ENCODE peak calls at places on chromosomes 1 and 21, in seven cellular contexts. Z is H1, V is trophoblast cell, C is mesendoderm, R is neuronal stem cell, U is IMR-90, W is mesenchymal stem cell. Y is an unnamed sample.

GRCh38 chr1:58741689-58742553 is 41.9 kb downstream of the JUN start:
- DNase-seq in Z (no peak), V (no peak), C (peak), R (no peak), U (no peak), W (peak), Y (no peak)

GRCh38 chr1:11806307-11806936 is 431 bp downstream of the CLCN6 start:
- DNase-seq in Z (no peak), V (peak), C (peak), R (no peak), U (peak), W (peak), Y (no peak)

GRCh38 chr1:108704501-108704900 is 8.2 kb upstream of the FNDC7 start:
- DNase-seq in Z (no peak), V (no peak), C (no peak), R (no peak), U (peak), W (peak), Y (no peak)

GRCh38 chr21:37984416-37984815 is 68.2 kb upstream of the KCNJ6 start:
- DNase-seq in Z (no peak), V (no peak), C (no peak), R (no peak), U (no peak), W (no peak), Y (no peak)

GRCh38 chr21:37916795-37917142 is 512 bp upstream of the KCNJ6 start:
- DNase-seq in Z (peak), V (peak), C (peak), R (peak), U (no peak), W (peak), Y (peak)

GRCh38 chr1:157390646-157391045 is 161.7 kb downstream of the FCRL5 start:
- DNase-seq in Z (no peak), V (peak), C (peak), R (no peak), U (peak), W (peak), Y (no peak)

GRCh38 chr1:5526822-5527551 is 465.2 kb downstream of the NPHP4 start:
- DNase-seq in Z (no peak), V (no peak), C (no peak), R (no peak), U (no peak), W (no peak), Y (no peak)

GRCh38 chr1:23904748-23905357 is 8.3 kb downstream of the CNR2 start:
- DNase-seq in Z (no peak), V (no peak), C (peak), R (no peak), U (no peak), W (no peak), Y (no peak)

GRCh38 chr1:189859385-189859977 is 618.2 kb downstream of the BRINP3 start:
- DNase-seq in Z (peak), V (peak), C (peak), R (no peak), U (no peak), W (no peak), Y (peak)

GRCh38 chr1:33153650-33154049 is 28.2 kb downstream of the TRIM62 start:
- DNase-seq in Z (no peak), V (no peak), C (no peak), R (no peak), U (peak), W (no peak), Y (no peak)

GRCh38 chr1:55056632-55056992 is 17.3 kb downstream of the PCSK9 start:
- DNase-seq in Z (no peak), V (peak), C (no peak), R (no peak), U (no peak), W (no peak), Y (peak)

GRCh38 chr1:201788296-201788695 is 40.7 kb upstream of the IPO9 start:
- DNase-seq in Z (no peak), V (no peak), C (no peak), R (no peak), U (no peak), W (no peak), Y (no peak)

GRCh38 chr1:6385673-6386191 is 7.8 kb downstream of the ACOT7 start:
- DNase-seq in Z (peak), V (peak), C (peak), R (no peak), U (peak), W (peak), Y (peak)

GRCh38 chr1:22760453-22760852 is 49.8 kb downstream of the EPHB2 start:
- DNase-seq in Z (no peak), V (no peak), C (no peak), R (no peak), U (peak), W (peak), Y (no peak)

GRCh38 chr1:56583957-56584468 is 4.7 kb upstream of the PLPP3 start:
- DNase-seq in Z (no peak), V (no peak), C (no peak), R (no peak), U (no peak), W (no peak), Y (no peak)

GRCh38 chr1:8026976-8027747 is 1.1 kb upstream of the ERRFI1 start:
- DNase-seq in Z (no peak), V (no peak), C (no peak), R (no peak), U (peak), W (peak), Y (peak)

GRCh38 chr1:76872944-76873343 is 5.7 kb downstream of the ST6GALNAC5 start:
- DNase-seq in Z (no peak), V (no peak), C (no peak), R (no peak), U (no peak), W (no peak), Y (no peak)

GRCh38 chr1:3533051-3534048 is 78.0 kb downstream of the MEGF6 start:
- DNase-seq in Z (peak), V (no peak), C (peak), R (no peak), U (no peak), W (no peak), Y (peak)

GRCh38 chr1:196143602-196144342 is 464.5 kb downstream of the KCNT2 start:
- DNase-seq in Z (no peak), V (peak), C (peak), R (no peak), U (no peak), W (no peak), Y (peak)

GRCh38 chr1:61741682-61742619 is at the start of gene PATJ:
- DNase-seq in Z (peak), V (peak), C (peak), R (peak), U (peak), W (no peak), Y (peak)

GRCh38 chr1:68378296-68379084 is 71.3 kb downstream of the RPE65 start:
- DNase-seq in Z (no peak), V (no peak), C (no peak), R (no peak), U (peak), W (peak), Y (no peak)

GRCh38 chr1:68379085-68379478 is 70.7 kb downstream of the RPE65 start:
- DNase-seq in Z (no peak), V (no peak), C (no peak), R (no peak), U (no peak), W (peak), Y (no peak)

GRCh38 chr1:68383092-68383491 is 66.7 kb downstream of the RPE65 start:
- DNase-seq in Z (no peak), V (no peak), C (no peak), R (no peak), U (no peak), W (no peak), Y (no peak)

GRCh38 chr1:68384872-68385390 is 64.8 kb downstream of the RPE65 start:
- DNase-seq in Z (no peak), V (no peak), C (no peak), R (no peak), U (peak), W (peak), Y (no peak)

GRCh38 chr1:68384321-68384813 is 65.4 kb downstream of the RPE65 start:
- DNase-seq in Z (no peak), V (peak), C (peak), R (no peak), U (peak), W (peak), Y (no peak)
- H2BK120ac ChIP-seq in Z (no peak), V (no peak), C (no peak), R (no peak), U (peak), W (no peak), Y (no peak)

GRCh38 chr21:43597845-43598244 is 61.4 kb downstream of the HSF2BP start:
- DNase-seq in Z (no peak), V (peak), C (no peak), R (no peak), U (no peak), W (no peak), Y (no peak)

GRCh38 chr21:43599728-43600127 is 59.6 kb downstream of the HSF2BP start:
- DNase-seq in Z (no peak), V (no peak), C (no peak), R (no peak), U (no peak), W (no peak), Y (no peak)

GRCh38 chr21:43596616-43597015 is 62.7 kb downstream of the HSF2BP start:
- DNase-seq in Z (no peak), V (no peak), C (no peak), R (no peak), U (no peak), W (no peak), Y (no peak)

GRCh38 chr21:43598416-43599120 is 60.7 kb downstream of the HSF2BP start:
- DNase-seq in Z (no peak), V (peak), C (peak), R (no peak), U (peak), W (peak), Y (no peak)

GRCh38 chr21:43597052-43597451 is 62.2 kb downstream of the HSF2BP start:
- DNase-seq in Z (no peak), V (peak), C (peak), R (no peak), U (peak), W (peak), Y (no peak)
- H2BK5ac ChIP-seq in Z (no peak), V (peak), C (no peak), R (no peak), U (peak), W (no peak), Y (no peak)

GRCh38 chr1:165947797-165948455 is 120.5 kb downstream of the UCK2 start:
- DNase-seq in Z (no peak), V (no peak), C (no peak), R (no peak), U (no peak), W (no peak), Y (no peak)
- H2BK120ac ChIP-seq in Z (no peak), V (no peak), C (no peak), R (no peak), U (no peak), W (no peak), Y (no peak)

DNA sequence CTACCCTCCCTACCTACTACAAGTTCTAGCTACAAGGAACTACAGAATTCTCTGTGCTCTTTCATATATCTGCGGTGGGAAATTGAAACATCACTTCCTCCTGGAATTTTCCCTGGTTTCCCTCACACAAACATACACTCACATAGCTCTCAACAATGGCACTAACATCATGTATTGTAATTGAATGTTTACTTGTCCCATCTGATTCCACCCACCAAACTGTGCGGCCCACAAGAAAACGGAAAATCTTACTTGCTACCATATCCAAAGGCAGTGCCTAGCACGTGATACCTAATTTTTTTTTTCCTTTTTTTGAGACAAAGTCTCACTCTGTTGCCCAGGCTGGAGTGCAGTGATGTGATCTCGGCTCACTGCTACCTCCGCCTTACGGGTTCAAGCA is 33.9 kb downstream of the NDC1 start:
- DNase-seq in Z (no peak), V (no peak), C (no peak), R (no peak), U (no peak), W (no peak), Y (no peak)
- H2BK5ac ChIP-seq in Z (no peak), V (no peak), C (no peak), R (no peak), U (no peak), W (no peak), Y (no peak)

DNA sequence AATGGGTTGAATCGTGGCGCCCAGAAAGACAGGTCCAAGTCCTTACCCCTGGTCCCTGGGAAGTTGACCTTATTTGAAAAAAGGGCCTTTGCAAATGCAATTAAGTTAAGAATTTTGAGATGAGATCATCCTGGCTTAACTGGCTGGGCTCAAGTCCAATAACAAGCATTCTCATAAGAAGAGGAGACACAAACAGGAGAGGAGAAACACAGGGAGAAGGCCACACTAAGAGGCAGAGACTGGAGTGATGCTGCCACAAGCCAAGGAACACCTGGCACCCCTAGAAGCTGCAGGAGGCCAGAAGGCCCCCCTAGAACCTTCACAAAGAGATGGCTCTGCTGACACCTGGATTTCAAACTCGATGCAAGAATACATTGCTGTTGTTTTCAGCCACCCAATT is 44.6 kb downstream of the PDPN start:
- DNase-seq in Z (no peak), V (no peak), C (no peak), R (no peak), U (no peak), W (no peak), Y (no peak)
- H2BK120ac ChIP-seq in Z (no peak), V (no peak), C (no peak), R (no peak), U (no peak), W (no peak), Y (no peak)

DNA sequence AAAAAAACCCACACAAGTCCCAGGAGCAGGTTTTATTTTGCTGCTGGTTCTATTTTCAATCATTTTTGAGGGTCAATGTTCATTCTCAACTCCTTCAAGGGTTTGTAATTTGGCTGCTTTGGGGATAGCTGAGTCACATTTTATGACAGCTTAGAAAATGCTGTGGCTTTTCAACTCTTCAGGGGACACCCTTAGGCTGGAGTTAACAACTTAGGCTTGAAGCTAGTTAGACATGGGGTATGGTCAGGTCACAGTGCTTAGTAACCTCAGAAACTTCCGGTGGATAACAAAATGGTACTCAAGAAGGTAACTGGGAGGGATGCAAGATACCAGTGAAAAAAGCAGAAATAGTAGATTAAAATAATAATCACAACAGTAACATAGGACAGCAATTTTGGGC is 308.8 kb downstream of the HHIPL2 start:
- DNase-seq in Z (no peak), V (no peak), C (no peak), R (no peak), U (no peak), W (no peak), Y (no peak)
- H2BK5ac ChIP-seq in Z (no peak), V (no peak), C (no peak), R (no peak), U (no peak), W (no peak), Y (no peak)